ENCODE peak calls at places on chromosomes 7 and 10, in six cellular contexts. P is suprapubic skin; D is hypothalamus; F is hepatocyte; V is kidney tubule cell; J is activated T-helper 9 cell treated with anti-CD3 and anti-CD28 coated beads, Interleukin-2, amount 50 U/mL, for 16 hours. A is an unnamed sample.
A peak's percentile ranks its signal among the peaks of the same experiment; 100 is the strongest.

GRCh38 chr7:101688183-101688831 is 59.2 kb upstream of the MYL10 start:
- DNase-seq in P (peak; percentile 83), D (peak; percentile 47), F (peak; percentile 85), V (peak; percentile 58), J (peak; percentile 69), A (peak; percentile 13)

GRCh38 chr10:44042075-44042770 is 342.7 kb downstream of the CXCL12 start:
- DNase-seq in P (no peak), D (no peak), F (no peak), V (no peak), J (no peak), A (no peak)

GRCh38 chr7:39691821-39692220 is 68.4 kb downstream of the RALA start:
- DNase-seq in P (no peak), D (no peak), F (no peak), V (no peak), J (no peak), A (peak; percentile 79)

GRCh38 chr7:11835260-11835659 is 3.3 kb upstream of the THSD7A start:
- DNase-seq in P (no peak), D (no peak), F (no peak), V (peak; percentile 9), J (no peak), A (no peak)

GRCh38 chr10:16809074-16809718 is 8.0 kb downstream of the RSU1 start:
- DNase-seq in P (no peak), D (peak; percentile 10), F (peak; percentile 49), V (peak; percentile 49), J (peak; percentile 30), A (peak; percentile 19)

GRCh38 chr10:4638116-4638515 is 187.9 kb upstream of the AKR1E2 start:
- DNase-seq in P (no peak), D (no peak), F (no peak), V (peak; percentile 39), J (no peak), A (no peak)

GRCh38 chr7:107660381-107661080 is at the start of gene SLC26A4:
- DNase-seq in P (no peak), D (no peak), F (peak; percentile 8), V (peak; percentile 4), J (peak; percentile 5), A (no peak)

GRCh38 chr7:157271991-157272324 is 64.8 kb upstream of the DNAJB6 start:
- DNase-seq in P (peak; percentile 74), D (peak; percentile 30), F (peak; percentile 82), V (peak; percentile 75), J (no peak), A (peak; percentile 95)

GRCh38 chr10:70664702-70665195 is 7.6 kb upstream of the ADAMTS14 start:
- DNase-seq in P (no peak), D (peak; percentile 83), F (peak; percentile 39), V (peak; percentile 99), J (no peak), A (peak; percentile 94)

GRCh38 chr7:115178831-115179230 is 256.9 kb downstream of the MDFIC start:
- DNase-seq in P (no peak), D (no peak), F (no peak), V (peak; percentile 22), J (no peak), A (no peak)

GRCh38 chr7:120521761-120522737 is 249.1 kb downstream of the KCND2 start:
- DNase-seq in P (no peak), D (no peak), F (no peak), V (no peak), J (no peak), A (no peak)

GRCh38 chr10:119336599-119336998 is 129.2 kb downstream of the GRK5 start:
- DNase-seq in P (no peak), D (no peak), F (no peak), V (no peak), J (no peak), A (no peak)

GRCh38 chr7:187237-187927 is 5.0 kb upstream of the FAM20C start:
- DNase-seq in P (no peak), D (no peak), F (no peak), V (no peak), J (no peak), A (no peak)